ENCODE peak calls at places on chromosomes 7 and 10, in four cellular contexts. H is activated CD4-positive, CD25-positive, alpha-beta regulatory T cell treated with anti-CD3 and anti-CD28 coated beads, Interleukin-2, amount 50 U/mL, for 72 hours; K is COR-L47; T is fibroblast of mammary gland. R is an unnamed sample.

GRCh38 chr10:36172054-36172531 is 530.0 kb upstream of the FZD8 start:
- DNase-seq in K (no peak), H (no peak), T (peak), R (peak)

GRCh38 chr7:132590162-132590561 is 13.9 kb upstream of the PLXNA4 start:
- DNase-seq in K (no peak), T (no peak), H (no peak), R (no peak)

GRCh38 chr7:138247081-138247480 is 170.8 kb downstream of the AKR1D1 start:
- DNase-seq in T (no peak), H (no peak), K (no peak), R (no peak)

GRCh38 chr7:102024769-102025391 is 207.5 kb downstream of the CUX1 start:
- DNase-seq in K (no peak), T (no peak), H (no peak), R (no peak)

GRCh38 chr7:147913239-147913638 is 677.3 kb upstream of the C7orf33 start:
- DNase-seq in T (no peak), K (no peak), H (no peak), R (no peak)

GRCh38 chr10:6200588-6201510 is 1.9 kb upstream of the PFKFB3 start:
- DNase-seq in K (no peak), H (peak), T (peak), R (no peak)

GRCh38 chr7:17608114-17608833 is 309.8 kb downstream of the AHR start:
- DNase-seq in K (no peak), T (peak), H (no peak), R (peak)

GRCh38 chr7:155580367-155580766 is 34.0 kb upstream of the CNPY1 start:
- DNase-seq in K (no peak), T (no peak), H (no peak), R (no peak)

R was measured in fibroblast of the aortic adventitia.